ENCODE peak calls at places on chromosomes 7 and 10, in six cellular contexts. J, B, M, C, A and H are unnamed samples.

GRCh38 chr10:73413108-73413527 is 740 bp downstream of the ANXA7 start:
- DNase-seq in J (no peak), B (no peak), M (peak), C (no peak), A (peak), H (peak)

GRCh38 chr10:52706347-52707070 is 66.1 kb downstream of the MBL2 start:
- DNase-seq in J (no peak), B (no peak), M (no peak), C (no peak), A (no peak), H (no peak)

GRCh38 chr7:96397936-96398596 is 76.2 kb upstream of the SLC25A13 start:
- DNase-seq in J (no peak), B (no peak), M (no peak), C (no peak), A (no peak), H (no peak)

GRCh38 chr10:101851411-101852116 is 8.0 kb upstream of the KCNIP2 start:
- DNase-seq in J (no peak), B (no peak), M (no peak), C (no peak), A (no peak), H (no peak)

GRCh38 chr10:69374931-69375306 is 41.8 kb downstream of the TACR2 start:
- DNase-seq in J (no peak), B (no peak), M (no peak), C (no peak), A (no peak), H (no peak)

GRCh38 chr7:144513332-144513731 is 109.8 kb upstream of the NOBOX start:
- DNase-seq in J (no peak), B (no peak), M (peak), C (no peak), A (peak), H (no peak)

GRCh38 chr7:32428546-32428945 is 61.6 kb downstream of the LSM5 start:
- DNase-seq in J (no peak), B (no peak), M (no peak), C (no peak), A (peak), H (no peak)

GRCh38 chr7:14403587-14403986 is 414.1 kb upstream of the ETV1 start:
- DNase-seq in J (no peak), B (no peak), M (no peak), C (no peak), A (no peak), H (no peak)

GRCh38 chr7:47956220-47956619 is 8.0 kb upstream of the PKD1L1 start:
- DNase-seq in J (no peak), B (no peak), M (no peak), C (no peak), A (no peak), H (no peak)